ENCODE peak calls at places on chromosomes 7 and 10, in nine cellular contexts. One of them, this sample, is unnamed.

GRCh38 chr10:74586088-74586585 is 240.3 kb upstream of the KAT6B start:
- DNase-seq in AG09309: no peak
- DNase-seq in left lung: no peak
- DNase-seq in tibial nerve: no peak
- DNase-seq in GM20000: peak
- DNase-seq in cardiac fibroblast: no peak
- DNase-seq in left ventricle myocardium inferior: no peak
- DNase-seq in HFFc6: no peak
- DNase-seq in fibroblast of the aortic adventitia: no peak
- DNase-seq in this sample: no peak

GRCh38 chr7:101302641-101303101 is 18.9 kb downstream of the IFT22 start:
- DNase-seq in fibroblast of the aortic adventitia: no peak
- DNase-seq in cardiac fibroblast: no peak
- DNase-seq in AG09309: no peak
- DNase-seq in left lung: no peak
- DNase-seq in left ventricle myocardium inferior: no peak
- DNase-seq in tibial nerve: no peak
- DNase-seq in GM20000: no peak
- DNase-seq in HFFc6: no peak
- DNase-seq in this sample: no peak

GRCh38 chr10:15478950-15479349 is 107.9 kb upstream of the FAM171A1 start:
- DNase-seq in tibial nerve: no peak
- DNase-seq in left lung: no peak
- DNase-seq in cardiac fibroblast: no peak
- DNase-seq in GM20000: no peak
- DNase-seq in left ventricle myocardium inferior: no peak
- DNase-seq in HFFc6: no peak
- DNase-seq in fibroblast of the aortic adventitia: no peak
- DNase-seq in AG09309: no peak
- DNase-seq in this sample: no peak

GRCh38 chr10:44756235-44756634 is 154.9 kb upstream of the TMEM72 start:
- DNase-seq in cardiac fibroblast: peak
- DNase-seq in HFFc6: peak
- DNase-seq in tibial nerve: no peak
- DNase-seq in GM20000: no peak
- DNase-seq in AG09309: peak
- DNase-seq in left ventricle myocardium inferior: no peak
- DNase-seq in left lung: no peak
- DNase-seq in fibroblast of the aortic adventitia: peak
- DNase-seq in this sample: no peak

GRCh38 chr7:134140889-134141867 is 14.0 kb downstream of the LRGUK start:
- DNase-seq in cardiac fibroblast: peak
- DNase-seq in left ventricle myocardium inferior: peak
- DNase-seq in left lung: peak
- DNase-seq in fibroblast of the aortic adventitia: peak
- DNase-seq in GM20000: peak
- DNase-seq in AG09309: no peak
- DNase-seq in HFFc6: peak
- DNase-seq in tibial nerve: peak
- DNase-seq in this sample: no peak

GRCh38 chr7:97859606-97860204 is 12.5 kb downstream of the ASNS start:
- DNase-seq in left ventricle myocardium inferior: no peak
- DNase-seq in tibial nerve: no peak
- DNase-seq in HFFc6: peak
- DNase-seq in AG09309: no peak
- DNase-seq in cardiac fibroblast: peak
- DNase-seq in left lung: no peak
- DNase-seq in fibroblast of the aortic adventitia: no peak
- DNase-seq in GM20000: no peak
- DNase-seq in this sample: no peak

GRCh38 chr10:93438796-93439253 is 43.3 kb downstream of the MYOF start:
- DNase-seq in AG09309: no peak
- DNase-seq in fibroblast of the aortic adventitia: no peak
- DNase-seq in left ventricle myocardium inferior: no peak
- DNase-seq in cardiac fibroblast: peak
- DNase-seq in GM20000: no peak
- DNase-seq in left lung: peak
- DNase-seq in HFFc6: no peak
- DNase-seq in tibial nerve: no peak
- DNase-seq in this sample: no peak

GRCh38 chr7:25289522-25289921 is 61.2 kb upstream of the NPVF start:
- DNase-seq in fibroblast of the aortic adventitia: no peak
- DNase-seq in tibial nerve: no peak
- DNase-seq in AG09309: no peak
- DNase-seq in left ventricle myocardium inferior: no peak
- DNase-seq in left lung: no peak
- DNase-seq in cardiac fibroblast: no peak
- DNase-seq in HFFc6: no peak
- DNase-seq in GM20000: no peak
- DNase-seq in this sample: no peak

GRCh38 chr10:1089017-1089689 is 33.0 kb downstream of the WDR37 start:
- DNase-seq in left ventricle myocardium inferior: no peak
- DNase-seq in GM20000: no peak
- DNase-seq in tibial nerve: no peak
- DNase-seq in AG09309: no peak
- DNase-seq in left lung: no peak
- DNase-seq in HFFc6: no peak
- DNase-seq in fibroblast of the aortic adventitia: no peak
- DNase-seq in cardiac fibroblast: no peak
- DNase-seq in this sample: no peak

GRCh38 chr10:90968448-90969086 is 47.7 kb upstream of the ANKRD1 start:
- DNase-seq in left ventricle myocardium inferior: no peak
- DNase-seq in AG09309: peak
- DNase-seq in left lung: no peak
- DNase-seq in fibroblast of the aortic adventitia: peak
- DNase-seq in cardiac fibroblast: peak
- DNase-seq in tibial nerve: no peak
- DNase-seq in HFFc6: peak
- DNase-seq in GM20000: no peak
- DNase-seq in this sample: no peak

GRCh38 chr10:62230344-62231138 is 38.1 kb downstream of the RTKN2 start:
- DNase-seq in HFFc6: peak
- DNase-seq in cardiac fibroblast: peak
- DNase-seq in GM20000: no peak
- DNase-seq in AG09309: peak
- DNase-seq in left lung: no peak
- DNase-seq in fibroblast of the aortic adventitia: peak
- DNase-seq in left ventricle myocardium inferior: no peak
- DNase-seq in tibial nerve: no peak
- DNase-seq in this sample: no peak

GRCh38 chr10:63672491-63672890 is 151.3 kb downstream of the REEP3 start:
- DNase-seq in cardiac fibroblast: no peak
- DNase-seq in HFFc6: no peak
- DNase-seq in GM20000: no peak
- DNase-seq in left ventricle myocardium inferior: no peak
- DNase-seq in tibial nerve: no peak
- DNase-seq in fibroblast of the aortic adventitia: no peak
- DNase-seq in left lung: no peak
- DNase-seq in AG09309: no peak
- DNase-seq in this sample: no peak

GRCh38 chr7:64625114-64626082 is 40.5 kb upstream of the ZNF107 start:
- DNase-seq in AG09309: no peak
- DNase-seq in HFFc6: no peak
- DNase-seq in left lung: no peak
- DNase-seq in left ventricle myocardium inferior: no peak
- DNase-seq in fibroblast of the aortic adventitia: no peak
- DNase-seq in GM20000: peak
- DNase-seq in tibial nerve: no peak
- DNase-seq in cardiac fibroblast: peak
- DNase-seq in this sample: no peak

GRCh38 chr10:21532694-21533576 is 1.1 kb upstream of the MLLT10 start:
- DNase-seq in GM20000: no peak
- DNase-seq in fibroblast of the aortic adventitia: no peak
- DNase-seq in left lung: no peak
- DNase-seq in HFFc6: no peak
- DNase-seq in cardiac fibroblast: no peak
- DNase-seq in left ventricle myocardium inferior: no peak
- DNase-seq in AG09309: no peak
- DNase-seq in tibial nerve: no peak
- DNase-seq in this sample: no peak

GRCh38 chr10:21535494-21535818 is 1.4 kb downstream of the MLLT10 start:
- DNase-seq in left ventricle myocardium inferior: no peak
- DNase-seq in GM20000: no peak
- DNase-seq in tibial nerve: no peak
- DNase-seq in left lung: no peak
- DNase-seq in fibroblast of the aortic adventitia: no peak
- DNase-seq in cardiac fibroblast: peak
- DNase-seq in AG09309: no peak
- DNase-seq in HFFc6: no peak
- DNase-seq in this sample: no peak

GRCh38 chr10:21531164-21531563 is 2.9 kb upstream of the MLLT10 start:
- DNase-seq in left ventricle myocardium inferior: no peak
- DNase-seq in fibroblast of the aortic adventitia: no peak
- DNase-seq in left lung: no peak
- DNase-seq in HFFc6: no peak
- DNase-seq in GM20000: no peak
- DNase-seq in cardiac fibroblast: peak
- DNase-seq in AG09309: no peak
- DNase-seq in tibial nerve: no peak
- DNase-seq in this sample: no peak

GRCh38 chr10:21534611-21535493 is 820 bp downstream of the MLLT10 start:
- DNase-seq in AG09309: no peak
- DNase-seq in HFFc6: peak
- DNase-seq in cardiac fibroblast: peak
- DNase-seq in fibroblast of the aortic adventitia: no peak
- DNase-seq in tibial nerve: peak
- DNase-seq in left ventricle myocardium inferior: peak
- DNase-seq in left lung: peak
- DNase-seq in GM20000: peak
- DNase-seq in this sample: peak

GRCh38 chr10:21533577-21534475 is at the start of gene MLLT10:
- DNase-seq in left ventricle myocardium inferior: peak
- DNase-seq in AG09309: peak
- DNase-seq in tibial nerve: peak
- DNase-seq in GM20000: peak
- DNase-seq in fibroblast of the aortic adventitia: peak
- DNase-seq in HFFc6: peak
- DNase-seq in cardiac fibroblast: peak
- DNase-seq in left lung: peak
- DNase-seq in this sample: peak
- TF ChIP-seq CTCF in left ventricle myocardium inferior: peak
- TF ChIP-seq CTCF in AG09309: peak
- TF ChIP-seq CTCF in tibial nerve: peak
- TF ChIP-seq CTCF in GM20000: no peak
- TF ChIP-seq CTCF in fibroblast of the aortic adventitia: peak
- TF ChIP-seq CTCF in HFFc6: peak
- TF ChIP-seq CTCF in cardiac fibroblast: peak
- TF ChIP-seq CTCF in left lung: peak
- TF ChIP-seq CTCF in this sample: peak

DNA sequence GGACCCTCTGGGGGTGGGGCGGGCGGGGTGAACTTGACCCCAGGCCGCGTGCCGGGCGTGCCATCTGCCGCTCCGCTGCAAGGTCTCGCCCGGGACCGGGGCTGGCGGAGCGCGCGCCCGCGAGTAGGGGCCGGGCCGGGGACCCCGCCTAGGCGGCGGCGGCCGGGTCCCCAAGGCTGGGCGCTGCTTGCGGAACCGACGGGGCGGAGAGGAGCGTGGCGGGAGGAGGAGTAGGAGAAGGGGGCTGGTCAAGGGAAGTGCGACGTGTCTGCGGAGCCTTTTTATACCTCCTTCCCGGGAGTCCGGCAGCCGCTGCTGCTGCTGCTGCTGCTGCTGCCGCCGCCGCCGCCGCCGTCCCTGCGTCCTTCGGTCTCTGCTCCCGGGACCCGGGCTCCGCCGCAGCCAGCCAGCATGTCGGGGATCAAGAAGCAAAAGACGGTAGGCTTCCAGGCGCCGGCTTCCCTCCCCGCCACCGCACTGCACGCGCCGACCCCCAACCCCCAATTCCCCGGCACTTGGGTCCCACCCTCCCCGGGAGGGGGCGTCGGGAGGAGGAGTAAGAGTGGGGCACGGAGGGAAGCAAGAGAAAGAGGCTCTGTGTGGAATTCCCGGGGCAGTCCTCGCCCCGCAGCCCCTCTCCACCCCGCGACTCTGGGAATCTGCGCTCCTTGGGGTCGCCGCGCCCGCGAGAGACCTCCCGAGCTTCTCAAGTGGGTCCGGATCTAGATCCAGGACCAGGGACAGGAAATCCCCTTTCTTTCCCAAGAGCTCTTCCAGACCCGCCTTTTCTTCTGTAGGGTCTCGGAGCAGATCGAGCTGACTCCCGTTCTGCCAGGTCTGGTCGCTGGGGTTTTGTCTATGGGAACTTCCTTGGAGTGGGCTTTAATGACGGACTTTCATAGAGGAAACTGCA is at the start of gene PAPSS2:
- DNase-seq in HFFc6: peak
- DNase-seq in left ventricle myocardium inferior: peak
- DNase-seq in AG09309: no peak
- DNase-seq in tibial nerve: peak
- DNase-seq in fibroblast of the aortic adventitia: peak
- DNase-seq in left lung: peak
- DNase-seq in cardiac fibroblast: peak
- DNase-seq in GM20000: peak
- DNase-seq in this sample: peak
- TF ChIP-seq CTCF in HFFc6: peak
- TF ChIP-seq CTCF in left ventricle myocardium inferior: no peak
- TF ChIP-seq CTCF in AG09309: peak
- TF ChIP-seq CTCF in tibial nerve: no peak
- TF ChIP-seq CTCF in fibroblast of the aortic adventitia: no peak
- TF ChIP-seq CTCF in left lung: no peak
- TF ChIP-seq CTCF in cardiac fibroblast: peak
- TF ChIP-seq CTCF in GM20000: no peak
- TF ChIP-seq CTCF in this sample: peak

DNA sequence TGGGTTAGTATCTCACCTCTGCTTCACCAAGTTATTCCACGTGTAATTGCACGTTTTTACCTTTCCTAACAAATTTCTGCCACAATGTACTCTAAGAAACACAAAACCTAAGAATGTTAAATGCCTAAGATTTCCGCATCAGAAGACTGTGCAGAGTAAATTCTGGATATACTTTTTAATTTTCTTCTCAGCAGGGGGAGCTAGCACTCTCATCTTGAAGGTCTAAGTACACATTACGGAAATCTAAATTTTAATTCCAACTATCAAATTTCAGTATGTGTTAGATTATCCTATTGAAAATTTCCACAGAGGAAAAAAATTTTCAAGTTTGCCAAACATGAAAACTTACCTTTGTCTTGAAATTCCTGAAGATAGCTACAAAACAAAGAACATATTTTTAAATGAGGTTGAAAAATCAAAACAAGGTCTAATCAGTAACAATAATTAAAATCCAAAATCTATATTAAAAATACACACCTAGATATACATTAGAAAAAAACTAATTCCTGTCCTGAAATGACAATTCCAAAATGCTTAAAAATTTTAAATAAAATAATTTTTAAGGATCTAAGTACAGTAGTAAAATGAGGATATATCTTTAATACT is 10.5 kb downstream of the SKAP2 start:
- DNase-seq in AG09309: peak
- DNase-seq in cardiac fibroblast: peak
- DNase-seq in left ventricle myocardium inferior: no peak
- DNase-seq in GM20000: no peak
- DNase-seq in tibial nerve: no peak
- DNase-seq in left lung: no peak
- DNase-seq in HFFc6: peak
- DNase-seq in fibroblast of the aortic adventitia: peak
- DNase-seq in this sample: no peak
- TF ChIP-seq CTCF in AG09309: peak
- TF ChIP-seq CTCF in cardiac fibroblast: peak
- TF ChIP-seq CTCF in left ventricle myocardium inferior: peak
- TF ChIP-seq CTCF in GM20000: peak
- TF ChIP-seq CTCF in tibial nerve: peak
- TF ChIP-seq CTCF in left lung: no peak
- TF ChIP-seq CTCF in HFFc6: peak
- TF ChIP-seq CTCF in fibroblast of the aortic adventitia: peak
- TF ChIP-seq CTCF in this sample: peak

GRCh38 chr7:155531686-155532085 is 14.7 kb downstream of the CNPY1 start:
- DNase-seq in left lung: no peak
- DNase-seq in fibroblast of the aortic adventitia: no peak
- DNase-seq in AG09309: no peak
- DNase-seq in HFFc6: no peak
- DNase-seq in tibial nerve: no peak
- DNase-seq in cardiac fibroblast: no peak
- DNase-seq in GM20000: no peak
- DNase-seq in left ventricle myocardium inferior: no peak
- DNase-seq in this sample: no peak
- TF ChIP-seq CTCF in left lung: no peak
- TF ChIP-seq CTCF in fibroblast of the aortic adventitia: no peak
- TF ChIP-seq CTCF in AG09309: no peak
- TF ChIP-seq CTCF in HFFc6: no peak
- TF ChIP-seq CTCF in tibial nerve: no peak
- TF ChIP-seq CTCF in cardiac fibroblast: no peak
- TF ChIP-seq CTCF in GM20000: no peak
- TF ChIP-seq CTCF in left ventricle myocardium inferior: no peak
- TF ChIP-seq CTCF in this sample: no peak

This sample was measured in type B pancreatic cell.